ENCODE peak calls at places on chromosomes 7 and 10, in seven cellular contexts. One of them, this sample, is unnamed. For H3K4me1, the result is how much of the 10 kb centered on the place peaks cover.

GRCh38 chr10:58350023-58350422 is 15.2 kb downstream of the UBE2D1 start:
- DNase-seq in sigmoid colon: no peak
- DNase-seq in prostate gland: no peak
- DNase-seq in H1: no peak
- DNase-seq in transverse colon: no peak
- DNase-seq in Panc1: no peak
- DNase-seq in stomach: no peak
- DNase-seq in this sample: no peak

GRCh38 chr10:43078986-43079273 is 2.1 kb downstream of the RET start:
- DNase-seq in sigmoid colon: no peak
- DNase-seq in prostate gland: no peak
- DNase-seq in H1: peak
- DNase-seq in transverse colon: peak
- DNase-seq in Panc1: no peak
- DNase-seq in stomach: no peak
- DNase-seq in this sample: no peak

GRCh38 chr7:157470699-157471098 is 133.9 kb downstream of the DNAJB6 start:
- DNase-seq in sigmoid colon: peak
- DNase-seq in prostate gland: no peak
- DNase-seq in H1: no peak
- DNase-seq in transverse colon: no peak
- DNase-seq in Panc1: no peak
- DNase-seq in stomach: peak
- DNase-seq in this sample: no peak

GRCh38 chr7:44643206-44643605 is 36.8 kb downstream of the OGDH start:
- DNase-seq in sigmoid colon: no peak
- DNase-seq in prostate gland: no peak
- DNase-seq in H1: no peak
- DNase-seq in transverse colon: no peak
- DNase-seq in Panc1: no peak
- DNase-seq in stomach: no peak
- DNase-seq in this sample: no peak

GRCh38 chr10:101080933-101081546 is 19.3 kb downstream of the KAZALD1 start:
- DNase-seq in sigmoid colon: no peak
- DNase-seq in prostate gland: no peak
- DNase-seq in H1: no peak
- DNase-seq in transverse colon: no peak
- DNase-seq in Panc1: no peak
- DNase-seq in stomach: no peak
- DNase-seq in this sample: no peak

GRCh38 chr7:151249732-151250072 is 1.2 kb upstream of the SMARCD3 start:
- DNase-seq in sigmoid colon: peak
- DNase-seq in prostate gland: peak
- DNase-seq in H1: no peak
- DNase-seq in transverse colon: peak
- DNase-seq in Panc1: no peak
- DNase-seq in stomach: peak
- DNase-seq in this sample: peak

GRCh38 chr10:69364232-69364631 is 52.5 kb downstream of the TACR2 start:
- DNase-seq in sigmoid colon: no peak
- DNase-seq in prostate gland: no peak
- DNase-seq in H1: no peak
- DNase-seq in transverse colon: no peak
- DNase-seq in Panc1: no peak
- DNase-seq in stomach: no peak
- DNase-seq in this sample: no peak

GRCh38 chr10:944034-944831 is 12.7 kb upstream of the LARP4B start:
- DNase-seq in sigmoid colon: peak
- DNase-seq in prostate gland: no peak
- DNase-seq in H1: no peak
- DNase-seq in transverse colon: peak
- DNase-seq in Panc1: no peak
- DNase-seq in stomach: peak
- DNase-seq in this sample: peak

GRCh38 chr7:25854608-25855497 is 297.1 kb upstream of the NFE2L3 start:
- DNase-seq in sigmoid colon: peak
- DNase-seq in prostate gland: no peak
- DNase-seq in H1: peak
- DNase-seq in transverse colon: peak
- DNase-seq in Panc1: no peak
- DNase-seq in stomach: no peak
- DNase-seq in this sample: peak

GRCh38 chr10:79149662-79150443 is 81.1 kb downstream of the ZMIZ1 start:
- DNase-seq in sigmoid colon: peak
- DNase-seq in prostate gland: no peak
- DNase-seq in H1: no peak
- DNase-seq in transverse colon: peak
- DNase-seq in Panc1: no peak
- DNase-seq in stomach: peak
- DNase-seq in this sample: peak

GRCh38 chr10:86254526-86255174 is 111.9 kb downstream of the GRID1 start:
- DNase-seq in sigmoid colon: no peak
- DNase-seq in prostate gland: no peak
- DNase-seq in H1: no peak
- DNase-seq in transverse colon: no peak
- DNase-seq in Panc1: no peak
- DNase-seq in stomach: no peak
- DNase-seq in this sample: peak

GRCh38 chr10:78802866-78803265 is 265.9 kb upstream of the ZMIZ1 start:
- DNase-seq in sigmoid colon: peak
- DNase-seq in prostate gland: peak
- DNase-seq in H1: no peak
- DNase-seq in transverse colon: peak
- DNase-seq in Panc1: no peak
- DNase-seq in stomach: no peak
- DNase-seq in this sample: peak

GRCh38 chr10:49076741-49077521 is 38.4 kb downstream of the VSTM4 start:
- DNase-seq in sigmoid colon: no peak
- DNase-seq in prostate gland: no peak
- DNase-seq in H1: no peak
- DNase-seq in transverse colon: no peak
- DNase-seq in Panc1: no peak
- DNase-seq in stomach: no peak
- DNase-seq in this sample: no peak

GRCh38 chr10:14220026-14220425 is 110.7 kb downstream of the FRMD4A start:
- DNase-seq in sigmoid colon: no peak
- DNase-seq in prostate gland: no peak
- DNase-seq in H1: no peak
- DNase-seq in transverse colon: no peak
- DNase-seq in Panc1: no peak
- DNase-seq in stomach: no peak
- DNase-seq in this sample: no peak

GRCh38 chr10:97163646-97164535 is 21.9 kb downstream of the SLIT1 start:
- DNase-seq in sigmoid colon: no peak
- DNase-seq in prostate gland: no peak
- DNase-seq in H1: no peak
- DNase-seq in transverse colon: no peak
- DNase-seq in Panc1: no peak
- DNase-seq in stomach: no peak
- DNase-seq in this sample: no peak

GRCh38 chr7:153507885-153508284 is 544.3 kb upstream of the DPP6 start:
- DNase-seq in sigmoid colon: no peak
- DNase-seq in prostate gland: no peak
- DNase-seq in H1: no peak
- DNase-seq in transverse colon: no peak
- DNase-seq in Panc1: no peak
- DNase-seq in stomach: no peak
- DNase-seq in this sample: no peak

GRCh38 chr10:77202857-77203256 is 434.8 kb downstream of the KCNMA1 start:
- DNase-seq in sigmoid colon: no peak
- DNase-seq in prostate gland: no peak
- DNase-seq in H1: no peak
- DNase-seq in transverse colon: no peak
- DNase-seq in Panc1: no peak
- DNase-seq in stomach: no peak
- DNase-seq in this sample: no peak

GRCh38 chr10:49465717-49466116 is 69.8 kb upstream of the DRGX start:
- DNase-seq in sigmoid colon: no peak
- DNase-seq in prostate gland: no peak
- DNase-seq in H1: no peak
- DNase-seq in transverse colon: no peak
- DNase-seq in Panc1: no peak
- DNase-seq in stomach: no peak
- DNase-seq in this sample: no peak

GRCh38 chr7:74324499-74325229 is 35.5 kb downstream of the CLIP2 start:
- DNase-seq in sigmoid colon: peak
- DNase-seq in prostate gland: no peak
- DNase-seq in H1: no peak
- DNase-seq in transverse colon: peak
- DNase-seq in Panc1: no peak
- DNase-seq in stomach: no peak
- DNase-seq in this sample: no peak

GRCh38 chr10:52729259-52730104 is 43.1 kb downstream of the MBL2 start:
- DNase-seq in sigmoid colon: no peak
- DNase-seq in prostate gland: no peak
- DNase-seq in H1: no peak
- DNase-seq in transverse colon: no peak
- DNase-seq in Panc1: peak
- DNase-seq in stomach: no peak
- DNase-seq in this sample: no peak

GRCh38 chr10:80137926-80138325 is 5.4 kb downstream of the PLAC9 start:
- DNase-seq in sigmoid colon: no peak
- DNase-seq in prostate gland: no peak
- DNase-seq in H1: no peak
- DNase-seq in transverse colon: no peak
- DNase-seq in Panc1: no peak
- DNase-seq in stomach: no peak
- DNase-seq in this sample: no peak

GRCh38 chr10:30974773-30975386 is 56.8 kb downstream of the ZNF438 start:
- DNase-seq in sigmoid colon: no peak
- DNase-seq in prostate gland: no peak
- DNase-seq in H1: no peak
- DNase-seq in transverse colon: no peak
- DNase-seq in Panc1: no peak
- DNase-seq in stomach: no peak
- DNase-seq in this sample: no peak

GRCh38 chr7:129009437-129009836 is 45.5 kb downstream of the TNPO3 start:
- DNase-seq in sigmoid colon: no peak
- DNase-seq in prostate gland: no peak
- DNase-seq in H1: no peak
- DNase-seq in transverse colon: no peak
- DNase-seq in Panc1: no peak
- DNase-seq in stomach: no peak
- DNase-seq in this sample: no peak

DNA sequence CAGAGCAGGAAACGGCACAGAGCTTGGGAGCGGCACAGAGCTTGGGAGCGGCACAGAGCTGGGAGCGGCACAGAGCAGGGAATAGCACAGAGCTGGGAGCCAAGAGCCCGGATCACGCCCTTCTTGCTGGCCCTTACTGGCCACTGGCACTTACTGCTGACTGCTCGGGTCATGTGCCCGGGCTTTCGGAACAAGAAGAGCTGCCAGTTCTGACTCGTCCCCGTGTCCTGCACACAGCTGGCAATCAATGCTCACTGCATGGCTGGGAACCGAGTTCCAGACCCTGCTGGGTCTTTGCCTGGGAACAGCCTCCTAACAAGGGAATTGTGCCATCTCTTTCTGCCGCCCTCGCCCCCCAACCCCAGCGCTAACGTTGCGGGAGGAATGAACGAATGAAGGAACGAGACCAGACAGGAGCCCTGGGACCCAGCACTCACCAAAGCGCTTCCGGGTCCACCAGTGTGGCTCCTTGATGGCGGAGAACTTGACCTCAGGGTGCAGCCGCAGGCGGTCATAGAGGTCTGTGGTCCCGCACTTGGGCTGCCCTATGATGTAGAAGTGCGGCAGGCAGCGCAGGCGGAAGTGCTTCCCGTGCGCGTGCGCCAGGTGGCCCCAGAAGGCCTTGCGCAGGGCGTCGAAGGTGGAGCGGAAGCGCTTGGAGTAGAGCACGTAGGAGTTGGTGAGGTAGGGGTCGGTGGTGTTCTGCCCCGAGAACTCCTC is 49.1 kb downstream of the CHST15 start:
- DNase-seq in sigmoid colon: no peak
- DNase-seq in prostate gland: no peak
- DNase-seq in H1: no peak
- DNase-seq in transverse colon: peak
- DNase-seq in Panc1: no peak
- DNase-seq in stomach: no peak
- DNase-seq in this sample: no peak
- H3K4me1 ChIP-seq in sigmoid colon: under half
- H3K4me1 ChIP-seq in prostate gland: under half
- H3K4me1 ChIP-seq in H1: under half
- H3K4me1 ChIP-seq in transverse colon: under half
- H3K4me1 ChIP-seq in Panc1: under half
- H3K4me1 ChIP-seq in stomach: under half
- H3K4me1 ChIP-seq in this sample: under half

GRCh38 chr10:17201165-17202013 is at the start of gene TRDMT1:
- DNase-seq in sigmoid colon: peak
- DNase-seq in prostate gland: peak
- DNase-seq in H1: peak
- DNase-seq in transverse colon: peak
- DNase-seq in Panc1: no peak
- DNase-seq in stomach: peak
- DNase-seq in this sample: peak
- TF ChIP-seq POLR2AphosphoS5 in sigmoid colon: peak
- TF ChIP-seq POLR2AphosphoS5 in prostate gland: peak
- TF ChIP-seq POLR2AphosphoS5 in H1: peak
- TF ChIP-seq POLR2AphosphoS5 in transverse colon: peak
- TF ChIP-seq POLR2AphosphoS5 in Panc1: no peak
- TF ChIP-seq POLR2AphosphoS5 in stomach: peak
- TF ChIP-seq POLR2AphosphoS5 in this sample: peak

GRCh38 chr7:99561735-99562051 is 3.3 kb downstream of the ZNF655 start:
- DNase-seq in sigmoid colon: no peak
- DNase-seq in prostate gland: no peak
- DNase-seq in H1: no peak
- DNase-seq in transverse colon: no peak
- DNase-seq in Panc1: no peak
- DNase-seq in stomach: no peak
- DNase-seq in this sample: no peak

GRCh38 chr7:99560834-99561734 is 2.6 kb downstream of the ZNF655 start:
- DNase-seq in sigmoid colon: no peak
- DNase-seq in prostate gland: no peak
- DNase-seq in H1: no peak
- DNase-seq in transverse colon: no peak
- DNase-seq in Panc1: no peak
- DNase-seq in stomach: no peak
- DNase-seq in this sample: no peak

GRCh38 chr7:99562832-99563231 is 4.4 kb downstream of the ZNF655 start:
- DNase-seq in sigmoid colon: no peak
- DNase-seq in prostate gland: no peak
- DNase-seq in H1: no peak
- DNase-seq in transverse colon: peak
- DNase-seq in Panc1: peak
- DNase-seq in stomach: no peak
- DNase-seq in this sample: no peak

GRCh38 chr7:99563650-99564049 is 5.2 kb downstream of the ZNF655 start:
- DNase-seq in sigmoid colon: no peak
- DNase-seq in prostate gland: no peak
- DNase-seq in H1: no peak
- DNase-seq in transverse colon: no peak
- DNase-seq in Panc1: no peak
- DNase-seq in stomach: no peak
- DNase-seq in this sample: no peak

GRCh38 chr7:99562114-99562784 is 3.8 kb downstream of the ZNF655 start:
- DNase-seq in sigmoid colon: no peak
- DNase-seq in prostate gland: no peak
- DNase-seq in H1: no peak
- DNase-seq in transverse colon: no peak
- DNase-seq in Panc1: no peak
- DNase-seq in stomach: no peak
- DNase-seq in this sample: no peak
- H3K4me3 ChIP-seq in sigmoid colon: no peak
- H3K4me3 ChIP-seq in prostate gland: no peak
- H3K4me3 ChIP-seq in H1: no peak
- H3K4me3 ChIP-seq in transverse colon: no peak
- H3K4me3 ChIP-seq in Panc1: no peak
- H3K4me3 ChIP-seq in stomach: no peak
- H3K4me3 ChIP-seq in this sample: no peak

GRCh38 chr10:33129987-33130386 is 172.0 kb upstream of the ITGB1 start:
- DNase-seq in sigmoid colon: no peak
- DNase-seq in prostate gland: no peak
- DNase-seq in H1: no peak
- DNase-seq in transverse colon: no peak
- DNase-seq in Panc1: no peak
- DNase-seq in stomach: no peak
- DNase-seq in this sample: no peak
- H3K4me1 ChIP-seq in sigmoid colon: under half
- H3K4me1 ChIP-seq in prostate gland: under half
- H3K4me1 ChIP-seq in H1: under half
- H3K4me1 ChIP-seq in transverse colon: under half
- H3K4me1 ChIP-seq in Panc1: under half
- H3K4me1 ChIP-seq in stomach: under half
- H3K4me1 ChIP-seq in this sample: under half